ENCODE peak calls at places on chromosome 17, in nine cellular contexts. Q, T, A, W, O, B, J, P and U are unnamed samples.

GRCh38 chr17:42345396-42346078 is 42.7 kb downstream of the STAT3 start:
- DNase-seq in W (no peak), P (no peak), J (no peak), B (no peak), T (peak; percentile 54), Q (no peak), O (no peak), A (no peak), U (no peak)

GRCh38 chr17:77493901-77494663 is 353.3 kb downstream of the SEC14L1 start:
- DNase-seq in B (peak; percentile 3), W (no peak), J (no peak), T (no peak), O (peak; percentile 3), Q (no peak), A (peak; percentile 32), P (no peak), U (no peak)

GRCh38 chr17:57130708-57131461 is 45.8 kb downstream of the AKAP1 start:
- DNase-seq in O (peak; percentile 86), J (peak; percentile 84), Q (peak; percentile 94), P (peak; percentile 49), A (peak; percentile 98), T (peak; percentile 78), W (peak; percentile 77), B (peak; percentile 88), U (peak; percentile 18)

GRCh38 chr17:18938692-18939023 is 13.3 kb upstream of the SLC5A10 start:
- DNase-seq in B (no peak), Q (no peak), A (no peak), P (no peak), J (no peak), W (no peak), O (no peak), T (no peak), U (no peak)

GRCh38 chr17:40819528-40820125 is 2.8 kb downstream of the KRT10 start:
- DNase-seq in P (peak; percentile 17), B (no peak), T (peak; percentile 8), J (peak; percentile 27), Q (no peak), A (peak; percentile 19), W (no peak), O (no peak), U (no peak)

GRCh38 chr17:49170216-49170615 is 37.6 kb downstream of the B4GALNT2 start:
- DNase-seq in B (no peak), Q (no peak), P (no peak), T (no peak), W (no peak), A (no peak), O (no peak), J (no peak), U (no peak)

GRCh38 chr17:77107506-77108433 is 33.0 kb upstream of the SEC14L1 start:
- DNase-seq in Q (peak; percentile 79), T (no peak), J (peak; percentile 66), O (peak; percentile 59), P (peak; percentile 38), A (no peak), B (no peak), W (peak; percentile 43), U (no peak)

GRCh38 chr17:62724398-62725146 is 83.5 kb downstream of the MARCHF10 start:
- DNase-seq in W (no peak), P (no peak), B (no peak), A (no peak), J (no peak), T (no peak), O (peak; percentile 34), Q (peak; percentile 76), U (no peak)

GRCh38 chr17:46764709-46765401 is 53.6 kb downstream of the WNT3 start:
- DNase-seq in T (peak; percentile 71), Q (no peak), O (no peak), B (no peak), P (peak; percentile 93), W (peak; percentile 42), J (peak; percentile 92), A (peak; percentile 59), U (peak; percentile 45)

GRCh38 chr17:74201250-74201649 is 2.2 kb upstream of the RPL38 start:
- DNase-seq in P (no peak), B (no peak), J (peak; percentile 69), Q (no peak), T (no peak), O (peak; percentile 62), W (no peak), A (no peak), U (no peak)

DNA sequence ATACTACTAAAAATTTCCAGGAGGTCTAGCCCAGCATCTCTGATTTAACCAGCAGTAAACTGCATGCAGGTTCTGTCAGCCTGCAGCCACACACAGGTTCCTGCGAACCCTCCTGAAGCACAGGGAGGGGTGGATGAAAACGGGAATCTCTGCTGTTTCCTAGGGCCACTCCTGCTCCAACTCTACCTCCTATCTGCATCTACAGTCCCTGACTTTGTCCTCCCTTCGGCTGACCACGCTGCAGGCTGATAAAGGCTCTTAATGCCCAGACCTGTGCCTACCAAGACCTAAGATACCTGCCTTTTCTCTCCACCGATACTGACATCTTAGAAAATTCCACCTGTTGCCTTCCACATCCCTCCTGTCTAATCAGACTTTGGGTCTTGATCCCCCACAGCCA is 50.2 kb downstream of the CYTH1 start:
- DNase-seq in P (no peak), Q (no peak), J (no peak), W (no peak), B (no peak), A (no peak), O (no peak), T (no peak), U (no peak)
- TF ChIP-seq CTCF in P (no peak), Q (no peak), J (no peak), W (no peak), B (no peak), A (no peak), O (no peak), T (no peak), U (no peak)

DNA sequence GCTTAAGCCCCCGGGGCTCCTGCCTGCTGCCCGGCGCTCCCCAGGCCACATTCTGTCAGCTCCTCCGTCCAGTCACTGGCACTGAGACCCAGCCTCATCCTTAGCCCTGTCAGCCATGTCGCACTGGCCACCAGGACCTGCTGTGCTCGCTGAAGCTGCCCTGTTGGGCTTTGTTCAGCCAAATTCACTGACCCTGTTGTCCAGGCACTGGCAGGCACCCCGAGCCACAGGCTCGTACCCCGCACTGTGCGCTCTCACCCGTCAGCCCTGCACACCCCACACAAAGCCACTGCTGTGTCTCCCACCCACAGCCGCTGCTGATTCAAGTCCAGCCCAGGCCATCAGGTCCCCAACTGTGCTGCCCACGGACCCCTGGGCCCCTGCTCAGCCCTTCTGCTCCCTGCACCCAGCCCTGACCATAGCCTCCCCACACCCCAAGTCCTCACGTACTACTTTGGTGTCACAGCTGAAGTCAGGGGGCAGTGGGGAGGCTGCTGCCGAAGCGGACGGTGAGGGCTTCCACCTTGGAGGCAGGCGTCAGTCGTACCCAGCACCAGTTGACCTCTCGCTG is 131.5 kb upstream of the CHMP6 start:
- DNase-seq in P (no peak), O (peak; percentile 5), B (no peak), Q (no peak), T (no peak), W (no peak), A (no peak), J (no peak), U (no peak)
- TF ChIP-seq CTCF in P (no peak), O (no peak), B (no peak), Q (no peak), T (no peak), W (no peak), A (no peak), J (no peak), U (no peak)

GRCh38 chr17:82229686-82230626 is 1.1 kb downstream of the SLC16A3 start:
- DNase-seq in P (no peak), J (no peak), O (peak; percentile 27), A (no peak), T (peak; percentile 64), W (no peak), B (no peak), Q (no peak), U (no peak)
- TF ChIP-seq CTCF in P (no peak), J (no peak), O (no peak), A (no peak), T (no peak), W (peak; percentile 26), B (no peak), Q (no peak), U (no peak)

DNA sequence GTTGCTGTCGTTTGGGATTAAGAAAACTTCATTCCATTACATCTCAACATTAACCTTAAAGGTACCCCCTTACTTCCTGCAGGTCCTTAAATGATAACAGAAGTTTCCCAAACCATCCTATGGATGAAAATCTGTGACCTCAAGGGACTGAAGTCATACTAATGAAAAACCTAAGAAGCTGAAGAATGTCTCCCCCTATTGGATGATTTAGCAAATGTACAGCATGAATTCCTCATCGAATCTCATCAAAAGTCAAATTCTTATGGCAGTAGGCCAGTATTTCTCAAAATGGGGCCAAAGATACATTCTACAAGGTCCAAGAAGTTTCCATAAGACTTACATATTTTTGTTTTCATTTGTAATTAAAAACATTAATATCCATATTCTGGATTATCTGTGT is 13.5 kb downstream of the SCO1 start:
- DNase-seq in B (no peak), W (no peak), Q (no peak), P (peak; percentile 26), T (peak; percentile 51), O (no peak), A (peak; percentile 46), J (peak; percentile 59), U (no peak)
- TF ChIP-seq CTCF in B (no peak), W (peak; percentile 48), Q (peak; percentile 50), P (peak; percentile 48), T (peak; percentile 52), O (peak; percentile 20), A (peak; percentile 68), J (peak; percentile 53), U (peak; percentile 59)

DNA sequence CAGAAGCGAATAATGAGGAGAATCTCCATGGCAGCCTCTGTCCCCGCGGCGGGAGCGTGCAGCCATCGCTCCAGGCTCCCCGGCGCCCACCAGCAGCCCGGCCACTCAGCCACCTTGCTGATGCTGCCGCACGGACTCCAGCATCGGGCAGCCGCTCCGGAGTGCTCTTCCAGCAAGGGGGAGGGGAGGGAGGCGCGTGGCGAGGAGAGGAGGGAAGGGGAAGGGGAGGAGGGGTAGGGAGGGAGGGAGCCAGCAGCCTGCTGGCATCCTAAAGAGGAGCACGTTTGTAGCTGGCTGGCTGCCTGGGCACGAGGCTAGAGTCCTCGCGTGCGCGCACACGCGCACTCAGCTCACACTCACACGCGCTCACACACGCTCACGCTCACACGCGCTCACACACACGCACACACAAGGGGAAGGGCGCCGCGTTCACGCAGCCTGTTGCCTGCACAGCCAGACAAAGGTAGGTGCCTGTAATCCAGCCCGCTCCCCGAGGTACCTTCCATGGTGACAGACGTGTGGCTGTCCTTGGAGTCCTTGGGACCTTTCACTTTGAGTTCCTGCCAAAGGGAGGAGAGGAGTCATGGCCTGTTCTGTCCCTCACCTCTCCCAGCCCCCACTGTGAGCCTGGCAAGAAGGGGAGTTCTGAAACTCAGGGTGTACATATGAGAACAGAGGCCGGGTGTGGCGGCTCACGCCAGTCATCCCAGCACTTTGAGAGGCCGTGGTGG is 82.1 kb downstream of the TIMM22 start:
- DNase-seq in T (no peak), P (no peak), B (peak; percentile 54), J (no peak), Q (no peak), W (no peak), O (no peak), A (peak; percentile 87), U (no peak)
- TF ChIP-seq CTCF in T (no peak), P (no peak), B (no peak), J (no peak), Q (no peak), W (no peak), O (no peak), A (no peak), U (no peak)